ENCODE peak calls at places on chromosome 1, in seven cellular contexts. N is prostate gland, H is K562, X is stomach, Z is A549, L is uterus, Q is suprapubic skin. O is an unnamed sample.

GRCh38 chr1:84782311-84782771 is 92.1 kb upstream of the SSX2IP start:
- DNase-seq in N (no peak), H (peak; percentile 90), X (peak; percentile 68), Z (peak; percentile 80), L (peak; percentile 31), Q (no peak), O (peak; percentile 80)

GRCh38 chr1:180192172-180192571 is 37.5 kb downstream of the QSOX1 start:
- DNase-seq in N (no peak), H (no peak), X (no peak), Z (no peak), L (no peak), Q (no peak), O (no peak)

GRCh38 chr1:110102081-110102480 is 10.2 kb upstream of the UBL4B start:
- DNase-seq in N (no peak), H (no peak), X (no peak), Z (no peak), L (no peak), Q (no peak), O (no peak)

GRCh38 chr1:235442788-235443429 is 61.3 kb downstream of the B3GALNT2 start:
- DNase-seq in N (no peak), H (peak; percentile 36), X (no peak), Z (peak; percentile 43), L (no peak), Q (no peak), O (peak; percentile 29)

GRCh38 chr1:181768216-181768929 is 285.1 kb downstream of the CACNA1E start:
- DNase-seq in N (no peak), H (no peak), X (no peak), Z (no peak), L (no peak), Q (no peak), O (no peak)

GRCh38 chr1:52348704-52349301 is 17.2 kb downstream of the CC2D1B start:
- DNase-seq in N (peak; percentile 17), H (no peak), X (no peak), Z (no peak), L (no peak), Q (no peak), O (peak; percentile 49)

GRCh38 chr1:43934279-43934985 is 831 bp downstream of the ARTN start:
- DNase-seq in N (no peak), H (peak; percentile 87), X (peak; percentile 68), Z (peak; percentile 60), L (peak; percentile 60), Q (no peak), O (peak; percentile 66)

GRCh38 chr1:78176448-78176847 is 130.7 kb downstream of the GIPC2 start:
- DNase-seq in N (peak; percentile 85), H (no peak), X (no peak), Z (no peak), L (no peak), Q (no peak), O (no peak)

DNA sequence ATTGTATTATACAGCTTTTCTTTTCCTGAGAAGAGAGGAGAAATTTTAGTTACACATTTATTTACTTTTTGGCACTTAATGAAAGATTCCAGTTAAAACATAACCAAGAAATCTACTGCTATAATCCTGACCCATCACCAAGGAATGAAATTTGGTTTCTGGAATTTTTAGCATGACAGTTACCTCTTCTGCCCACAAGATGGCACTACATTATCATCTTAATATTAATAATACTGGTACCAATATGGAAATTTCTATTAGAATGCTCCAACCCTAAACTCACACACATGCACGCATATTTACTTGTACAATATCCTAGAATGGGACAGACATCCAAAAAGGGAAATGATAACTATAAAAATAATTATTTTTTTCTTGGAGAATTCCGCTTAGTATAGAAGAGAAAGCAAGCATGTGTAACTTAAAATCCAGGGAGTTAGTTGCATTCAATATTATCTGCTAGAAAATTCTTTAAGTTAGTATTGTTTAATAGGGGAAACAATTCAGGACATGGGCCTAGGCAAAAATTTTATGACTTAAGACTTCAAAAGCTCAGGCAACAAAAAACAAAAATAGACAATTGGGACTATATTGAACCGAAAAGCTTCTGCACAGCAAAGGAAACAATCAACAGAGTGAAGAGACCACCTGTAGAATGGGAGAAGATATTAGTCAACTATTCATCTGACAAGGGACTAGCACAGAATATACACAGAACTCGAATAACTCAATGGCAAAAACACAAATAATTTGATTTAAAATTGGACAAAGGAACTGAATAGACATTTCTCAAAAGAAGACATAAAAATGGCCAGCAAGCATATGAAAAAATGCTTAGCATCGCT is 37.4 kb downstream of the MAP3K21 start:
- DNase-seq in N (no peak), H (peak; percentile 40), X (no peak), Z (peak; percentile 21), L (no peak), Q (no peak), O (no peak)
- TF ChIP-seq POLR2A in N (no peak), H (no peak), X (no peak), Z (no peak), L (no peak), Q (no peak), O (no peak)

GRCh38 chr1:4411862-4412261 is 242.5 kb upstream of the AJAP1 start:
- DNase-seq in N (no peak), H (no peak), X (no peak), Z (no peak), L (no peak), Q (peak; percentile 23), O (no peak)
- H3K27ac ChIP-seq in N (peak overlapping the region; percentile 23), H (no peak overlapping the region), X (no peak overlapping the region), Z (no peak overlapping the region), L (no peak overlapping the region), Q (no peak overlapping the region), O (no peak overlapping the region)

GRCh38 chr1:65910432-65910831 is 117.7 kb downstream of the PDE4B start:
- DNase-seq in N (no peak), H (no peak), X (no peak), Z (no peak), L (no peak), Q (no peak), O (no peak)

GRCh38 chr1:65911679-65912078 is 119.0 kb downstream of the PDE4B start:
- DNase-seq in N (no peak), H (no peak), X (no peak), Z (no peak), L (no peak), Q (no peak), O (no peak)
- TF ChIP-seq POLR2A in N (no peak), H (no peak), X (no peak), Z (no peak), L (no peak), Q (no peak), O (no peak)

DNA sequence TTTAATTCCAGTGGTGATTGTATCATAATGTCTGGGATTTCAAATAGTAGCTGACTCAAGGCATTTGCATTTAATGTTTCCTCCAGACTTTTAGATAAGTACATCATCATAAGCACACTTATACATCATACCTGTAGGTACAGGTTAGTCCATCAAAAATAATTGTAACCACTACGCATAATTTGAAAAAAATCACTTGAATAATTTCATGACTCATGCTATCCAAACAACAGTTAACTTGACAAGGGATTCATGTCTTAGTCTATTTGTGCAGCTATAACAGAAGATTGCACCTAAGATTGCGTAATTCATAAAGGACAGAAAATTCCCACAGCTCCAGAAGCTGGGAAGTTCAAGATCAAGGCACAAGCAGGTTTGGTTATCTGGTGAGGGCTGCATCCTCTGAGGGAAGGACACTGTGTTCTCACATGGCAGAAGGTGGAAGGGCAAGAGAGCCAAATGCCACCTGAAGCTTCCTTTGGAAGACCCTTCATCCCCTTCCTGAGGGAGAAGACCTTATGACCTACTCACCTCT is 801.7 kb upstream of the BRINP3 start:
- DNase-seq in N (no peak), H (no peak), X (no peak), Z (no peak), L (no peak), Q (no peak), O (no peak)
- H3K27ac ChIP-seq in N (no peak overlapping the region), H (no peak overlapping the region), X (no peak overlapping the region), Z (no peak overlapping the region), L (no peak overlapping the region), Q (no peak overlapping the region), O (no peak overlapping the region)